ENCODE peak calls at places on chromosomes 1 and 21, in seven cellular contexts. O is K562, C is GM12878, T is HCT116, U is HepG2, I is Panc1, Q is H1. Z is an unnamed sample.

GRCh38 chr1:4755301-4756183 is 101.1 kb downstream of the AJAP1 start:
- DNase-seq in T (no peak), Q (peak), O (no peak), C (no peak), U (no peak), I (no peak), Z (peak)

GRCh38 chr1:117592155-117592554 is 13.7 kb upstream of the TENT5C start:
- DNase-seq in T (no peak), I (no peak), Q (no peak), C (no peak), O (no peak), U (no peak), Z (no peak)

GRCh38 chr21:42031241-42031640 is 21.1 kb upstream of the ZBTB21 start:
- DNase-seq in U (no peak), O (no peak), I (no peak), T (no peak), Q (no peak), C (no peak), Z (no peak)

GRCh38 chr1:11918779-11919519 is 7.3 kb downstream of the KIAA2013 start:
- DNase-seq in C (no peak), O (no peak), Q (no peak), U (no peak), I (no peak), T (no peak), Z (no peak)

GRCh38 chr1:4407851-4408250 is 246.6 kb upstream of the AJAP1 start:
- DNase-seq in C (no peak), O (no peak), T (no peak), I (no peak), Q (no peak), U (no peak), Z (no peak)

GRCh38 chr21:16145479-16145878 is 415.7 kb downstream of the USP25 start:
- DNase-seq in I (no peak), T (no peak), Q (no peak), O (no peak), U (no peak), C (no peak), Z (no peak)

GRCh38 chr1:15858069-15858670 is 10.7 kb downstream of the SPEN start:
- DNase-seq in C (no peak), T (no peak), U (no peak), Q (peak), O (no peak), I (no peak), Z (no peak)

GRCh38 chr1:182610606-182611194 is 6.5 kb upstream of the RGS16 start:
- DNase-seq in T (no peak), U (no peak), O (no peak), Q (no peak), I (no peak), C (no peak), Z (no peak)

GRCh38 chr1:7408771-7409150 is 362.3 kb upstream of the VAMP3 start:
- DNase-seq in U (no peak), T (no peak), I (no peak), C (no peak), O (no peak), Q (peak), Z (no peak)

GRCh38 chr1:25771246-25772114 is 28.5 kb upstream of the SELENON start:
- DNase-seq in T (no peak), C (no peak), Q (no peak), O (no peak), I (no peak), U (peak), Z (peak)

GRCh38 chr1:114585221-114585620 is 3.8 kb upstream of the BCAS2 start:
- DNase-seq in O (no peak), U (no peak), Q (no peak), C (no peak), T (no peak), I (no peak), Z (no peak)

GRCh38 chr1:214583113-214583512 is 19.9 kb upstream of the CENPF start:
- DNase-seq in T (no peak), C (no peak), Q (no peak), O (no peak), I (no peak), U (no peak), Z (no peak)

GRCh38 chr1:58824753-58825389 is 41.0 kb upstream of the JUN start:
- DNase-seq in T (no peak), O (no peak), I (no peak), Q (no peak), U (no peak), C (no peak), Z (no peak)

GRCh38 chr1:114322207-114322606 is 168.5 kb upstream of the SYT6 start:
- DNase-seq in Q (no peak), I (no peak), O (no peak), T (no peak), U (no peak), C (no peak), Z (no peak)

GRCh38 chr1:6962390-6962955 is 177.2 kb downstream of the CAMTA1 start:
- DNase-seq in O (peak), I (peak), C (peak), Q (peak), U (no peak), T (peak), Z (peak)

GRCh38 chr1:9448132-9449105 is 90.8 kb upstream of the SLC25A33 start:
- DNase-seq in U (no peak), I (no peak), O (no peak), Q (no peak), T (no peak), C (no peak), Z (peak)

GRCh38 chr1:25343872-25344271 is 5.7 kb downstream of the TMEM50A start:
- DNase-seq in U (no peak), O (no peak), Q (no peak), I (no peak), C (no peak), T (peak), Z (no peak)

GRCh38 chr1:226432586-226433360 is 24.9 kb upstream of the PARP1 start:
- DNase-seq in U (no peak), I (no peak), T (no peak), O (no peak), Q (no peak), C (no peak), Z (no peak)

GRCh38 chr1:41580520-41581172 is 96.2 kb upstream of the EDN2 start:
- DNase-seq in I (no peak), U (no peak), O (no peak), T (no peak), C (no peak), Q (no peak), Z (no peak)

GRCh38 chr1:117565745-117566455 is 39.9 kb upstream of the TENT5C start:
- DNase-seq in U (no peak), I (no peak), T (no peak), C (no peak), Q (peak), O (no peak), Z (peak)

GRCh38 chr1:201409440-201409839 is 10.3 kb upstream of the LAD1 start:
- DNase-seq in Q (no peak), U (no peak), I (no peak), C (no peak), T (no peak), O (no peak), Z (no peak)

GRCh38 chr1:60425528-60425927 is 352.0 kb upstream of the C1orf87 start:
- DNase-seq in O (no peak), C (no peak), I (no peak), T (peak), U (peak), Q (no peak), Z (no peak)

GRCh38 chr21:29083306-29083705 is 9.9 kb upstream of the CCT8 start:
- DNase-seq in I (no peak), T (no peak), U (no peak), O (no peak), C (no peak), Q (no peak), Z (no peak)

GRCh38 chr1:96845464-96845863 is 123.9 kb downstream of the PTBP2 start:
- DNase-seq in I (peak), U (peak), T (peak), Q (peak), O (peak), C (no peak), Z (no peak)

GRCh38 chr1:243227596-243227995 is 27.5 kb downstream of the CEP170 start:
- DNase-seq in T (no peak), C (no peak), Q (no peak), O (no peak), U (peak), I (no peak), Z (no peak)

GRCh38 chr1:197995408-197996258 is 78.5 kb downstream of the LHX9 start:
- DNase-seq in Q (no peak), I (no peak), O (no peak), C (no peak), T (no peak), U (no peak), Z (no peak)

GRCh38 chr1:53800621-53801020 is 37.5 kb downstream of the NDC1 start:
- DNase-seq in O (no peak), T (no peak), C (no peak), I (no peak), Q (no peak), U (no peak), Z (no peak)

GRCh38 chr1:156115514-156116374 is 1.2 kb downstream of the LMNA start:
- DNase-seq in U (peak), I (no peak), C (no peak), O (no peak), T (no peak), Q (no peak), Z (peak)

GRCh38 chr1:35229587-35230360 is 36.8 kb upstream of the SFPQ start:
- DNase-seq in Q (no peak), I (no peak), O (no peak), U (no peak), C (no peak), T (no peak), Z (no peak)

GRCh38 chr1:18569251-18569650 is 61.4 kb upstream of the PAX7 start:
- DNase-seq in U (no peak), Q (no peak), T (no peak), I (no peak), O (no peak), C (no peak), Z (peak)

GRCh38 chr1:173342766-173343165 is 134.4 kb upstream of the PRDX6 start:
- DNase-seq in O (no peak), C (no peak), T (no peak), Q (no peak), U (no peak), I (no peak), Z (no peak)

GRCh38 chr1:181115367-181115684 is 26.8 kb downstream of the IER5 start:
- DNase-seq in Q (no peak), C (no peak), U (no peak), I (no peak), T (no peak), O (no peak), Z (no peak)

GRCh38 chr1:27589841-27590426 is 14.0 kb downstream of the AHDC1 start:
- DNase-seq in I (no peak), T (no peak), Q (no peak), U (no peak), O (no peak), C (no peak), Z (peak)

GRCh38 chr1:193069748-193070394 is 10.5 kb downstream of the RO60 start:
- DNase-seq in I (no peak), Q (no peak), O (peak), C (no peak), T (no peak), U (no peak), Z (peak)
- TF ChIP-seq SIN3A in I (no peak), Q (no peak), O (no peak), C (no peak), T (no peak), U (no peak), Z (no peak)

GRCh38 chr1:39369568-39369967 is 121.9 kb upstream of the BMP8A start:
- DNase-seq in I (no peak), C (no peak), O (no peak), T (no peak), U (no peak), Q (no peak), Z (no peak)
- TF ChIP-seq POLR2AphosphoS5 in I (no peak), C (no peak), O (no peak), T (no peak), U (no peak), Q (no peak), Z (no peak)

DNA sequence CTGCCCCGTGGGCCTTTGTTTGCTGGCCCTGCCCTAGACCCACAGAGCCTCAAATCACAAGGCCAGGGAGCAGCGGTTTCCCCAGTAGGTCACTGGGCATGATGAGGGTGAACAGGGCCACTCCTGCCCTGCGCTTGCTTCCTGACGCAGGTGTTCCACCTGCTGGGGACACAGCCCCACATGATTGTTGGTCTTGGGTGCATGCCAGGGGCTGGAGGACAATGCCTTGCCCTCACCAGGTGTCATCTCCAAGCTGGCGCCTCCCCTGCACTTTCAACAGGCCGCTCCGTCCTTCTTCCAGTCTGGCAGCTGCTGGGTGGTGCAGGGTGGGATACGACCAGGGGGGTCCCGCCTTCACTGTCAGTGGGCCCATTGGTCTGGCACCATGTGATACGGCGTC is 24.3 kb downstream of the IL10RB start:
- DNase-seq in U (no peak), I (no peak), C (no peak), Q (no peak), T (no peak), O (no peak), Z (no peak)
- TF ChIP-seq SIN3A in U (no peak), I (no peak), C (no peak), Q (no peak), T (no peak), O (no peak), Z (no peak)

GRCh38 chr1:218837051-218837450 is 336.6 kb upstream of the LYPLAL1 start:
- DNase-seq in Q (no peak), O (no peak), I (no peak), C (no peak), U (no peak), T (no peak), Z (no peak)

DNA sequence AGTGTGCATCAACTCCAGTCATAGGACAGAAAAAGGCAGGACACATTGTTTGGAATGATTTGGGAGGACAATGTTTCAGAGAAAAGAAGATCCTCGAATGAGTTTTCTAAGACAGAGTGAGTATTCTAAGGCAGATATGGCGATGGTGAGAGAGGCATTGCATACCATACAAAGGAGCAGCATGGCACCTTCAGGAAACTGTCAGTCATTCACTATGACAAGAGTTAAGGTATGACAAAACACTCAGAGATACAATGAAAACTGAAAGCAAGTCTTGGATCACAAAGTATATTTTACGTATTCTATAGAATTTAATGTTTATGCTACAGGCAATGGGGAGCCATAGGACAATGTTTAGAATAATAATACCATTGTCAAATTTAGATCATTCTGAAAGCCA is 337.4 kb upstream of the LYPLAL1 start:
- DNase-seq in C (no peak), T (no peak), U (no peak), O (no peak), I (no peak), Q (no peak), Z (no peak)
- TF ChIP-seq POLR2AphosphoS5 in C (no peak), T (no peak), U (no peak), O (no peak), I (no peak), Q (no peak), Z (no peak)

GRCh38 chr1:167934407-167935251 is 1.9 kb upstream of the DCAF6 start:
- DNase-seq in Q (no peak), I (peak), O (no peak), U (no peak), T (no peak), C (no peak), Z (no peak)
- TF ChIP-seq SIN3A in Q (no peak), I (no peak), O (peak), U (peak), T (no peak), C (no peak), Z (no peak)

GRCh38 chr1:154478013-154478412 is 24.0 kb upstream of the TDRD10 start:
- DNase-seq in I (no peak), Q (no peak), C (no peak), U (no peak), T (no peak), O (no peak), Z (no peak)

GRCh38 chr1:154476791-154477190 is 25.2 kb upstream of the TDRD10 start:
- DNase-seq in C (no peak), O (no peak), Q (no peak), T (peak), I (no peak), U (no peak), Z (no peak)

GRCh38 chr1:154481058-154481457 is 21.0 kb upstream of the TDRD10 start:
- DNase-seq in T (no peak), U (no peak), C (no peak), I (no peak), O (no peak), Q (no peak), Z (peak)

GRCh38 chr1:154478639-154479038 is 23.4 kb upstream of the TDRD10 start:
- DNase-seq in O (peak), C (no peak), U (peak), I (no peak), T (no peak), Q (no peak), Z (no peak)

GRCh38 chr1:154479764-154480421 is 22.1 kb upstream of the TDRD10 start:
- DNase-seq in C (peak), Q (peak), U (peak), T (peak), I (peak), O (peak), Z (peak)
- TF ChIP-seq POLR2AphosphoS5 in C (no peak), Q (no peak), U (no peak), T (no peak), I (no peak), O (no peak), Z (no peak)

DNA sequence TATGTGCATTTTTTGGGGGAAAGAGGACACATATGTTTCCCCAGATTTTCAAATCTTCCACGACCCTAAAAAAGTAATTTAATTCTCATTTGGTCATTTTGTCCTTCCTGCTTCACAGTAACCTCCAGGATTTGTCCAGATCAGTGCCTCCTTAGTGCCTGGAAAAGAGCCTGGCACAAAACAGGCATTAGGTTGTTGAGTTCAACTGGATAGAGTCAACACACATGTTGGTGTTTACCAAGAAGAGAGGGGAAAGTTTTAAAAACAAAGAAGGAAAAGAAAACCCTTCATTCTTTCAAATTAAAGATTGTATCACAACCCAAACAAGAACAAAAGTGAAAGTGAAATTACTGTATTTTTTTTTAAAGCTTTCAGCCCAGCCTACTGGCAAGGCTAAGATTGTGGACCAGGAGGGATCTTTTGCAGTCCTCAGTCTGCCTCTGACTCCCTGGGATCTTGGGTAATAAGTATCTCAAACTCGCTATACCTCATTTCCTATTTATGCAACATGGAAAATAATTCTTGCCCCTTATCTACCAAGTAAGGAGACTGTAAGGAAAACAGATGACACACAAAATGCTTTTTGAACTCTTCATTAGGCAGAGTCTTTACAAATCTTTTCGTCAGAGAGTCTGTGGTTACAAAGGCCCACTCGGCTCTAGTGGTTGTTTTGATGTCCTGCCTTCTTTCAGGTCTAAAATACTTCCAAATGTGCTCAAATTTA is 57.8 kb downstream of the ZNF281 start:
- DNase-seq in Q (no peak), I (no peak), C (no peak), O (no peak), T (no peak), U (no peak), Z (no peak)
- TF ChIP-seq SIN3A in Q (no peak), I (no peak), C (no peak), O (no peak), T (no peak), U (no peak), Z (no peak)

GRCh38 chr21:44333701-44334636 is 5.2 kb downstream of the CFAP410 start:
- DNase-seq in U (no peak), C (no peak), O (no peak), T (no peak), Q (no peak), I (no peak), Z (no peak)
- TF ChIP-seq POLR2AphosphoS5 in U (no peak), C (peak), O (no peak), T (no peak), Q (no peak), I (no peak), Z (no peak)

GRCh38 chr1:2307943-2308342 is 79.8 kb downstream of the SKI start:
- DNase-seq in O (no peak), T (no peak), U (no peak), I (no peak), Q (no peak), C (no peak), Z (no peak)
- TF ChIP-seq SIN3A in O (no peak), T (no peak), U (no peak), I (no peak), Q (no peak), C (no peak), Z (no peak)

DNA sequence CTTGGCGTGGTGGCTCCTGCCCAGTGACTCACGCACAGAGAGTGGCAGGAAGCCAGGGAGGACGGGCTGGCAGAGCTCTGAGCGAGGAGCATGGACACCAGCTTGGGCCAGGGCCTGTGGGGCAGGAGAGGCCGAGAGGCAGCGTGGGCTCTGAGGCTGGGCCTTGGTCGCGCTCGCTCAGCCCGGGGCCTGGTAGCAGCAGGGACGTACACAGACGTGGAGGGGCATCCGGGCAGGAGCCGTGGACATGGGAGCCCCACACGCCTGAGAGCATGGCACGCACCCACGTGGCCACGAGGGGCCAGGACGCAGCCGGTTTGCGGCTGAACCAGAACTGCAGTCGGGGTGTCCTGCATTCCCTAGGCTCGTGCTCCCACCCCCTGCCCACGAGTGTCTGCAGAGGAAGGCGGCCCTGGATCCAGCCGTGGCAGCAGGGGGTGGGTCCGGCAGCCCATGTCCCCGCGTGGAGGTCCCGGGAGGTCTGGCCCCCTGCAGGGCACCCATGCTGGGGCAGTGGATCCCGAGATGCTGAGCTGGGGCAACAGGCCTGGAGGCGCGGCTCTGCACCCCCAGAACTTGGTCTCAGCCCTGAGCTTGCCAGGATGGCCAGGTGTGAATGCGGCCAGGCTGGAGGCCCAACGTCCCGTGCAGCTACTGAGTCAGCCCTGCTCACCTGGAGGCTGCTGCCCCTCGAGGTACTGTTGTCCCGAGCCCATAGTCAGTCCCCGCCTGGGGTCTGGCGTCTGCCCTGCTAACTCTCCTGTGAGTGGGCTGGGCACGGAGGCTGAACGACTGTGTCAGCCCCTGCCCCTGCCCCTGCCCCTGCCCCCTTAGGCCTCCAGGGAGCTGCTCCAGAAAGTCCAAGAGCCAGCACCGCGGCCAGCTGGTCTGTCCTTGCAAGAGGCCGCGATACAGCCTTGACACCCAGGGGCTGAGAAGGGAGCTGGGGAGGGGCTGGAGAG is 61.6 kb downstream of the SLX9 start:
- DNase-seq in Q (no peak), T (no peak), U (no peak), O (no peak), C (no peak), I (peak), Z (no peak)
- TF ChIP-seq POLR2AphosphoS5 in Q (no peak), T (no peak), U (no peak), O (no peak), C (no peak), I (no peak), Z (no peak)